ENCODE peak calls at places on chromosome 20, in four cellular contexts. A, L, O and D are unnamed samples.

GRCh38 chr20:62679978-62680589 is 28.6 kb upstream of the NTSR1 start:
- DNase-seq in L (no peak), A (no peak), O (no peak), D (no peak)

GRCh38 chr20:54112221-54112884 is 42.0 kb upstream of the BCAS1 start:
- DNase-seq in O (no peak), A (no peak), L (no peak), D (no peak)

GRCh38 chr20:31835977-31836852 is 9.2 kb downstream of the FOXS1 start:
- DNase-seq in A (peak), L (peak), O (no peak), D (peak)

GRCh38 chr20:54170026-54170471 is 3.7 kb downstream of the CYP24A1 start:
- DNase-seq in A (no peak), L (no peak), O (no peak), D (no peak)

GRCh38 chr20:48544402-48545333 is 283.1 kb downstream of the PREX1 start:
- DNase-seq in O (no peak), L (no peak), A (peak), D (no peak)

GRCh38 chr20:62751551-62752150 is 43.0 kb downstream of the NTSR1 start:
- DNase-seq in O (no peak), A (no peak), L (peak), D (peak)

GRCh38 chr20:271069-271468 is 13.5 kb downstream of the DEFB132 start:
- DNase-seq in L (no peak), O (no peak), A (no peak), D (no peak)

GRCh38 chr20:47503685-47504084 is 2.0 kb downstream of the NCOA3 start:
- DNase-seq in A (peak), L (no peak), O (no peak), D (peak)

GRCh38 chr20:1177680-1178079 is 7.1 kb downstream of the TMEM74B start:
- DNase-seq in O (peak), L (no peak), A (peak), D (peak)

GRCh38 chr20:33465536-33466302 is 22.2 kb upstream of the SNTA1 start:
- DNase-seq in A (no peak), O (no peak), L (no peak), D (peak)

GRCh38 chr20:3651204-3651970 is 11.8 kb downstream of the GFRA4 start:
- DNase-seq in O (no peak), A (no peak), L (no peak), D (peak)

GRCh38 chr20:31901615-31902014 is 31.2 kb downstream of the TTLL9 start:
- DNase-seq in L (no peak), O (peak), A (no peak), D (no peak)

GRCh38 chr20:23147964-23148720 is 62.0 kb upstream of the CD93 start:
- DNase-seq in O (no peak), L (no peak), A (peak), D (peak)

GRCh38 chr20:14612389-14612788 is 275.0 kb upstream of the FLRT3 start:
- DNase-seq in O (no peak), L (no peak), A (no peak), D (no peak)

GRCh38 chr20:39547546-39548410 is 585.6 kb downstream of the DHX35 start:
- DNase-seq in A (no peak), O (no peak), L (no peak), D (peak)

GRCh38 chr20:11807070-11807741 is 110.5 kb upstream of the BTBD3 start:
- DNase-seq in A (peak), O (no peak), L (no peak), D (peak)

GRCh38 chr20:48787861-48788375 is 39.9 kb downstream of the PREX1 start:
- DNase-seq in O (no peak), A (peak), L (no peak), D (peak)

GRCh38 chr20:31587545-31588389 is 17.3 kb upstream of the ID1 start:
- DNase-seq in A (no peak), L (no peak), O (peak), D (peak)

GRCh38 chr20:30811896-30812671 is 445.4 kb upstream of the DEFB115 start:
- DNase-seq in O (peak), A (peak), L (peak), D (peak)

GRCh38 chr20:38505091-38505455 is 32.4 kb downstream of the RALGAPB start:
- DNase-seq in O (no peak), L (no peak), A (no peak), D (no peak)

GRCh38 chr20:1868856-1869255 is 26.4 kb upstream of the SIRPA start:
- DNase-seq in L (no peak), O (no peak), A (no peak), D (no peak)

GRCh38 chr20:6630494-6630893 is 137.0 kb upstream of the BMP2 start:
- DNase-seq in O (no peak), L (no peak), A (no peak), D (no peak)

GRCh38 chr20:62134735-62135231 is 8.4 kb downstream of the PSMA7 start:
- DNase-seq in L (no peak), O (no peak), A (no peak), D (peak)

GRCh38 chr20:44618318-44618731 is 33.2 kb downstream of the ADA start:
- DNase-seq in L (no peak), O (no peak), A (no peak), D (peak)

GRCh38 chr20:54200487-54201267 is 7.2 kb upstream of the PFDN4 start:
- DNase-seq in A (peak), L (no peak), O (no peak), D (no peak)

GRCh38 chr20:63041776-63042175 is 35.0 kb upstream of the BHLHE23 start:
- DNase-seq in A (no peak), O (no peak), L (no peak), D (no peak)

GRCh38 chr20:25018841-25019240 is 26.3 kb upstream of the APMAP start:
- DNase-seq in L (no peak), O (no peak), A (no peak), D (no peak)

GRCh38 chr20:53930651-53931504 is 139.5 kb downstream of the BCAS1 start:
- DNase-seq in O (no peak), L (no peak), A (peak), D (no peak)

DNA sequence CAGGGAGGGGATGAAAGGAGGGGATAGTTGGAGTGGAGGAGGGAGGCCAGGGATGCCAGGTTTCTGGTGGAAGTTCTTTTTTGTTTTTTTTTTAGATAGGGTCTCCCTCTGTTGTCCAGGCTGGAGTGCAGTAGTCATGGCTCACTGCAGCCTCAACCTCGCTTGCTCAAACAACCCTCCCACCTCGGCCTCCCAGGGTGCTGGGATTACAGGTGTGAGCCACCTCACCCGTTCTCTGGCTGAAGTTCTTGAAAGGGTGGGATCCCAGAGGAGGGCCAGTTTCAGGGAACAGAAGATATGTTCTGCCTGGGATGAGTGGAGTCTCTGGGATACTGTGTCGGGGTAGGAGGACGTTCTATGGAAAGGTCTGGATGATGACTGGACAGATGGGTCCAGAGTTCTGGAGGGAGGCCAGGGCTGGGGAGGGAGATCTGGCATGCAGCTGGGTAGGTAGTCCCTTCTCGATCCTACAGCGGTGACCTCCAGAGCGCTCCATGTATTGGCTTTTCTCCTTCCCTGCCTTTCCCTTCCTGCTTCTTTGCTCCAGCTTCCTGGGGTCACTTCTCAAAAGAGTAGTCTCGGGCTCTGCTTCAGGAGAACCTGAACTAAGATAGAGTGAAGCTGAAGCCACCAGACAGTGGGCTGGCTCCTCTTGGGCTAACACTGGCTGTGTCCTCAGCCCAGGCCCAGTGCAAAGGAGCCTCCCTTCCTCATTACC is 12.7 kb upstream of the SRC start:
- DNase-seq in O (no peak), L (no peak), A (no peak), D (no peak)
- H3K27ac ChIP-seq in O (no peak), L (no peak), A (no peak), D (no peak)

GRCh38 chr20:59820204-59821041 is 113.0 kb downstream of the SYCP2 start:
- DNase-seq in L (no peak), A (peak), O (peak), D (peak)
- H3K27ac ChIP-seq in L (no peak), A (no peak), O (no peak), D (no peak)

GRCh38 chr20:49883246-49883802 is 32.0 kb downstream of the SPATA2 start:
- DNase-seq in A (no peak), O (no peak), L (peak), D (no peak)
- H3K27ac ChIP-seq in A (no peak), O (no peak), L (no peak), D (no peak)

GRCh38 chr20:42656130-42656529 is 533.6 kb downstream of the PTPRT start:
- DNase-seq in L (no peak), A (no peak), O (no peak), D (no peak)

GRCh38 chr20:42649716-42650115 is 540.0 kb downstream of the PTPRT start:
- DNase-seq in A (no peak), L (no peak), O (no peak), D (no peak)

GRCh38 chr20:42650345-42650744 is 539.4 kb downstream of the PTPRT start:
- DNase-seq in L (no peak), A (no peak), O (no peak), D (no peak)

DNA sequence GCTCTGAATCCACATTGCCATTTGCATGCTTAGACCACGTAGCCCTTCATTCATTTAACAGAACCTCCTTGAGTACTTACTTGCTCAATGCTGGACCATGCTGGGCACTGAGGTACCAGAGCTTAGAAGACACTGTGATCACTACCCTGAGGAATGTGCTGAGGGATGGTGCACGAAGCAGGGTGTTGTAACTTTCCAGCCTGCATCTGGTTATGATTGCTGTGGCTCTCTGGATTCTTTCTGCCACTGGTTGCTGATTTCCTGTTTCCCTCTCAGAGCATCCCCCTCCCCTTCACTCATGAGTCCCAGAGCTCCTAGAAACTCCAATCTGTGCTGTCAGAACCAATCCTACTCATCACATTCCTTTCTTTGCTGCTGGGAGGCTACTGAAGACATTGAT is 537.4 kb downstream of the PTPRT start:
- DNase-seq in L (no peak), A (no peak), O (no peak), D (no peak)
- H3K27ac ChIP-seq in L (no peak), A (no peak), O (no peak), D (no peak)

GRCh38 chr20:57432874-57433491 is 41.8 kb downstream of the RBM38 start:
- DNase-seq in A (peak), L (peak), O (no peak), D (no peak)
- H3K27ac ChIP-seq in A (peak), L (no peak), O (no peak), D (no peak)